ENCODE peak calls at places on chromosomes 12 and 14, in four cellular contexts. One of them, this sample, is unnamed.

GRCh38 chr12:109770104-109770860 is 56.7 kb downstream of the FAM222A start:
- DNase-seq in lower lobe of right lung: peak
- DNase-seq in tibial artery: peak
- DNase-seq in effector memory CD4-positive, alpha-beta T cell: no peak
- DNase-seq in this sample: peak

GRCh38 chr14:54396183-54396492 is 669 bp upstream of the CDKN3 start:
- DNase-seq in lower lobe of right lung: no peak
- DNase-seq in tibial artery: no peak
- DNase-seq in effector memory CD4-positive, alpha-beta T cell: no peak
- DNase-seq in this sample: no peak

GRCh38 chr12:11822071-11822818 is 172.8 kb downstream of the ETV6 start:
- DNase-seq in lower lobe of right lung: no peak
- DNase-seq in tibial artery: no peak
- DNase-seq in effector memory CD4-positive, alpha-beta T cell: peak
- DNase-seq in this sample: no peak

GRCh38 chr12:40378721-40379120 is 153.9 kb downstream of the LRRK2 start:
- DNase-seq in lower lobe of right lung: no peak
- DNase-seq in tibial artery: no peak
- DNase-seq in effector memory CD4-positive, alpha-beta T cell: no peak
- DNase-seq in this sample: no peak

GRCh38 chr14:100439781-100440180 is 116.6 kb downstream of the SLC25A47 start:
- DNase-seq in lower lobe of right lung: no peak
- DNase-seq in tibial artery: no peak
- DNase-seq in effector memory CD4-positive, alpha-beta T cell: no peak
- DNase-seq in this sample: no peak

GRCh38 chr12:49187184-49187583 is 1.7 kb downstream of the TUBA1A start:
- DNase-seq in lower lobe of right lung: no peak
- DNase-seq in tibial artery: peak
- DNase-seq in effector memory CD4-positive, alpha-beta T cell: no peak
- DNase-seq in this sample: no peak

GRCh38 chr14:60253649-60254048 is 4.6 kb downstream of the PPM1A start:
- DNase-seq in lower lobe of right lung: no peak
- DNase-seq in tibial artery: no peak
- DNase-seq in effector memory CD4-positive, alpha-beta T cell: no peak
- DNase-seq in this sample: no peak

GRCh38 chr12:68406134-68406576 is 74.0 kb upstream of the MDM1 start:
- DNase-seq in lower lobe of right lung: peak
- DNase-seq in tibial artery: peak
- DNase-seq in effector memory CD4-positive, alpha-beta T cell: no peak
- DNase-seq in this sample: peak

GRCh38 chr14:99513183-99513694 is 32.0 kb downstream of the CCNK start:
- DNase-seq in lower lobe of right lung: no peak
- DNase-seq in tibial artery: no peak
- DNase-seq in effector memory CD4-positive, alpha-beta T cell: no peak
- DNase-seq in this sample: no peak

GRCh38 chr14:75401356-75401755 is 26.5 kb upstream of the JDP2 start:
- DNase-seq in lower lobe of right lung: no peak
- DNase-seq in tibial artery: peak
- DNase-seq in effector memory CD4-positive, alpha-beta T cell: no peak
- DNase-seq in this sample: no peak

GRCh38 chr14:61547186-61548121 is 147.9 kb upstream of the HIF1A start:
- DNase-seq in lower lobe of right lung: no peak
- DNase-seq in tibial artery: peak
- DNase-seq in effector memory CD4-positive, alpha-beta T cell: no peak
- DNase-seq in this sample: no peak

DNA sequence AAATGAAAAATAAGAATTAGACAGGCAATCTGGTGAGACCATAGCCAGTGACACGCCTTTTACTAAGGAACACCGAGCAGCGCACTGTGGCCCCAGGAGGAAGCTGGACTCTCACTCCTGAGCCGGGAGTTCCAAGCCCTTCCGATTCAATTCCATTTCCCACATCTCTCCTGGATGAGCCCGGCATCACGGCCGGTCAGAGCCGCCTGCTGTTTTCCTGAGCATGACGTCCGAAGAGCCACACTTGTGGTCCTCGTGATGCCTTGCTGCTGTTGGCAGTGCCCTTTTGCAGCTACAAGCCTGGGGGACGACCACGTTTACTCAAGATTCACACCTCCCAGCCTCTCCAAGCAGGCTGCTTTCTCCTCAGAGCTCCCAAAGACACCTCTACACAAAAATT is 40.8 kb downstream of the FBXL14 start:
- DNase-seq in lower lobe of right lung: no peak
- DNase-seq in tibial artery: no peak
- DNase-seq in effector memory CD4-positive, alpha-beta T cell: no peak
- DNase-seq in this sample: peak
- H3K4me3 ChIP-seq in lower lobe of right lung: no peak
- H3K4me3 ChIP-seq in tibial artery: no peak
- H3K4me3 ChIP-seq in effector memory CD4-positive, alpha-beta T cell: no peak
- H3K4me3 ChIP-seq in this sample: no peak

GRCh38 chr12:89893972-89894706 is 185.5 kb upstream of the ATP2B1 start:
- DNase-seq in lower lobe of right lung: no peak
- DNase-seq in tibial artery: no peak
- DNase-seq in effector memory CD4-positive, alpha-beta T cell: no peak
- DNase-seq in this sample: no peak
- H3K27ac ChIP-seq in lower lobe of right lung: no peak
- H3K27ac ChIP-seq in tibial artery: no peak
- H3K27ac ChIP-seq in effector memory CD4-positive, alpha-beta T cell: no peak
- H3K27ac ChIP-seq in this sample: no peak

GRCh38 chr12:108595711-108596647 is 1.9 kb downstream of the TMEM119 start:
- DNase-seq in lower lobe of right lung: no peak
- DNase-seq in tibial artery: no peak
- DNase-seq in effector memory CD4-positive, alpha-beta T cell: no peak
- DNase-seq in this sample: no peak

GRCh38 chr12:108596854-108597558 is 878 bp downstream of the TMEM119 start:
- DNase-seq in lower lobe of right lung: no peak
- DNase-seq in tibial artery: no peak
- DNase-seq in effector memory CD4-positive, alpha-beta T cell: no peak
- DNase-seq in this sample: no peak

GRCh38 chr12:108599541-108599940 is 1.7 kb upstream of the TMEM119 start:
- DNase-seq in lower lobe of right lung: no peak
- DNase-seq in tibial artery: no peak
- DNase-seq in effector memory CD4-positive, alpha-beta T cell: no peak
- DNase-seq in this sample: no peak

GRCh38 chr12:108598553-108599250 is 818 bp upstream of the TMEM119 start:
- DNase-seq in lower lobe of right lung: no peak
- DNase-seq in tibial artery: no peak
- DNase-seq in effector memory CD4-positive, alpha-beta T cell: no peak
- DNase-seq in this sample: no peak

DNA sequence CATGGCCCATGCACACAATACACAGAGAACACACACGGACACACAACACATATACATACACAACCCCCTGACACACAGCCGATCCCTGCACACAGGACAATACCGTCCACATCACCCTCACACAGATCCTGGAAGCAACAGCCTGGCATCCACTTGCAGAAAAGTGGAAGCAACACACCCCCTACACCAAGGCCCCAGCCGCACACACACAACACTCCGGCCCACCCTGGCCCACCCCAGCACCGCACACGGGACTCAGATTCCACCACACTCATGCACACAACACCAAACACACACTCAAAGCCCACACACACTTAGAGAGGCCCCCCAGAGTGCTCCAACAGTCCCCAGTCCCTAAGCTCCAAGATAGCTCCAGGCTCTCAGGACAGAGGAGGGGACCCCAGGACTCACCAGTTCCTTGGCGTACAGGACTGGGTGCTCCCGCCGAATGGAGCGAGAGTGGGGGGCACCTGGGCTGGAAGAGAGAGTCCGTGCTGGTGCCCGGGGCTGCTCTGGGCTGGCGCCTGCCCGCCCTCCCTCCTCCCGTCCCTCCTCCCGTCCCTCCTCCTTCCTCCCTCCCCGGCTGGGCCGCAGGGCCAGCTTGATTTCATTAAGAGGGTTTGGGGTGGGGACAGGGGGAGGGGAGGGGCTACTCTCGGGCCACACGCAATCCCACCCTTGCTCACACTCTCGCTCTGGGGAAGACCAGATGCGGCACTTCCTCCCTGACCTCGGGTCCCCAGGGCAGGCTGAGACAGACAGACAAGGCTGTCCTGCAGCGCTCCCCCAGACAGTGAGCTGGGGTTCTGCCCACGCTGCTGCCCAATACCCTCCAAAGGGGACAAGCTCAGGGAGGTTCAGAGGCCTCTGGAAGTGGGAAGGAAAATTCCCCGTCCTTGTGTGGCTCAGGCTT is at the start of gene TMEM119:
- DNase-seq in lower lobe of right lung: no peak
- DNase-seq in tibial artery: peak
- DNase-seq in effector memory CD4-positive, alpha-beta T cell: no peak
- DNase-seq in this sample: no peak
- H3K4me3 ChIP-seq in lower lobe of right lung: peak
- H3K4me3 ChIP-seq in tibial artery: peak
- H3K4me3 ChIP-seq in effector memory CD4-positive, alpha-beta T cell: no peak
- H3K4me3 ChIP-seq in this sample: peak

DNA sequence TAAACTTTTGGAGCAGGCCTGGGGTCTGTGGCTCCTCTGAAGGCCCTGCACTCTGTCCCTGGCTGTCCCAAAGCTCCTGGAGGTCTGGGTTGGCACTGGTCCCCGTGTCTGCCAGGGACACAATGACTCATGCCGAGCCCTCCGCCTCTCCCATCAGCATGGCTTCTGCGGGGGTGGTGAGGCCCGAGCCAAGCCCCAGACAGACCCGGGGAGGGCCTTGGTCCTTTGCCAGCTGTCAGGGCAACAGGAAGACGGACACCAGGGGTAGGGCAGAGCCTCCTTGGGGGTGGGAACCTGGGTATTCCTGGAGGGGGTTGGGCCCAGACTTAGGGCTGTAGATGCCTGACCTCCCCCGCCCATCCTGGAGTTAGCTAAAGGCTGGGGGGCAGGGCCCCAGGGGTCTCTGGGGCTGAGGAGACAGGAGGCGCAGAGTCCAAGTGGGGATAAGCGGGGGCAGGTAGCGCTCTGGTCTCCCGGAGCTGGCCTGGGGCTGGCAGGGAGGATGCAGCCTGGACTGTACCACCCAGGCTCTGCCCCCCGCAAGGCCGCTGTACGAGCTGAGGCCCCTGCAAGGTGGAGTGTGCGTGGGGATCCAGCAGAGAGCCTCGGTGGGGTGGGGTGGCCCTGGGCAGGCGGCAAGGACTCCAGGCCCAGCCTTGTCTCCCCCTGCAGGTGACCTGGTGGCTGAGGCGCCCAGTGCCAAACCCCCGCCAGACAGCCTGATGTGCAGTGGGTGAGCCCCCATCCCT is 16.4 kb upstream of the PUS1 start:
- DNase-seq in lower lobe of right lung: no peak
- DNase-seq in tibial artery: peak
- DNase-seq in effector memory CD4-positive, alpha-beta T cell: no peak
- DNase-seq in this sample: no peak
- H3K27ac ChIP-seq in lower lobe of right lung: peak
- H3K27ac ChIP-seq in tibial artery: peak
- H3K27ac ChIP-seq in effector memory CD4-positive, alpha-beta T cell: no peak
- H3K27ac ChIP-seq in this sample: no peak

DNA sequence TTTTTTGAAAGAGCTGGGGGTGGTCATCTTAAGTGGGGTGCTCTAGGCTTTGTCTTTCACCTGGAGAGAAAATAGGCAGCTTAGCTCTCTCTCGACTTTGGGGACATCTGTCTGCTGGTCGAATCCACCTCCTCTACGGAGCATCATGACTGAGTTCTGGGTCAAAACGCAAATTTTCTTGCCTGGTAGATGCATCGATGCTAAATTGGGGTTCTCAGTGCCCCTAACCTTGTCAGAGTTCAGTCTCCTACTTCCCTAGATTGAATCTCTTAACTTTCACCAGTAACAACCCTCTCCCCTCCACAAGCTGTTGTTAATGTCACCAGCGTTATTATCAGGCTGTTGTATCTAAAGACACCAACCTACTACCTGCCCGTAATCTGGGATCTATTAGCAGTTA is 682 bp downstream of the FLRT2 start:
- DNase-seq in lower lobe of right lung: no peak
- DNase-seq in tibial artery: no peak
- DNase-seq in effector memory CD4-positive, alpha-beta T cell: no peak
- DNase-seq in this sample: no peak
- H3K4me3 ChIP-seq in lower lobe of right lung: peak
- H3K4me3 ChIP-seq in tibial artery: peak
- H3K4me3 ChIP-seq in effector memory CD4-positive, alpha-beta T cell: no peak
- H3K4me3 ChIP-seq in this sample: peak